ENCODE peak calls at places on chromosomes 11 and 22, in ten cellular contexts. One of them, this sample, is unnamed.

GRCh38 chr11:117837070-117837776 is 12.7 kb upstream of the FXYD2 start:
- DNase-seq in cerebellum: no peak
- DNase-seq in activated naive CD8-positive, alpha-beta T cell treated with anti-CD3 and anti-CD28 coated beads for 36 hours: no peak
- DNase-seq in G401: no peak
- DNase-seq in AG09309: no peak
- DNase-seq in SK-N-SH: no peak
- DNase-seq in Right ventricle myocardium inferior: peak
- DNase-seq in right atrium auricular region: peak
- DNase-seq in EH: no peak
- DNase-seq in SW480: no peak
- DNase-seq in this sample: no peak

GRCh38 chr11:68014157-68014965 is 4.2 kb downstream of the ALDH3B1 start:
- DNase-seq in cerebellum: no peak
- DNase-seq in AG09309: peak
- DNase-seq in SK-N-SH: no peak
- DNase-seq in SW480: peak
- DNase-seq in right atrium auricular region: no peak
- DNase-seq in G401: no peak
- DNase-seq in activated naive CD8-positive, alpha-beta T cell treated with anti-CD3 and anti-CD28 coated beads for 36 hours: no peak
- DNase-seq in Right ventricle myocardium inferior: no peak
- DNase-seq in EH: peak
- DNase-seq in this sample: peak

GRCh38 chr11:66011239-66011784 is 496 bp upstream of the CST6 start:
- DNase-seq in Right ventricle myocardium inferior: no peak
- DNase-seq in SW480: peak
- DNase-seq in activated naive CD8-positive, alpha-beta T cell treated with anti-CD3 and anti-CD28 coated beads for 36 hours: no peak
- DNase-seq in EH: peak
- DNase-seq in G401: no peak
- DNase-seq in SK-N-SH: no peak
- DNase-seq in AG09309: no peak
- DNase-seq in right atrium auricular region: no peak
- DNase-seq in cerebellum: no peak
- DNase-seq in this sample: peak

GRCh38 chr22:43260818-43261217 is 73.9 kb upstream of the TTLL12 start:
- DNase-seq in SK-N-SH: no peak
- DNase-seq in Right ventricle myocardium inferior: no peak
- DNase-seq in cerebellum: peak
- DNase-seq in SW480: no peak
- DNase-seq in G401: peak
- DNase-seq in activated naive CD8-positive, alpha-beta T cell treated with anti-CD3 and anti-CD28 coated beads for 36 hours: no peak
- DNase-seq in EH: no peak
- DNase-seq in AG09309: no peak
- DNase-seq in right atrium auricular region: no peak
- DNase-seq in this sample: peak

GRCh38 chr11:109851780-109852390 is 241.3 kb upstream of the ZC3H12C start:
- DNase-seq in cerebellum: no peak
- DNase-seq in activated naive CD8-positive, alpha-beta T cell treated with anti-CD3 and anti-CD28 coated beads for 36 hours: no peak
- DNase-seq in AG09309: no peak
- DNase-seq in right atrium auricular region: no peak
- DNase-seq in SW480: no peak
- DNase-seq in EH: no peak
- DNase-seq in G401: no peak
- DNase-seq in Right ventricle myocardium inferior: no peak
- DNase-seq in SK-N-SH: no peak
- DNase-seq in this sample: no peak

GRCh38 chr11:7677071-7677470 is 3.8 kb upstream of the CYB5R2 start:
- DNase-seq in right atrium auricular region: no peak
- DNase-seq in EH: peak
- DNase-seq in G401: no peak
- DNase-seq in activated naive CD8-positive, alpha-beta T cell treated with anti-CD3 and anti-CD28 coated beads for 36 hours: no peak
- DNase-seq in SW480: no peak
- DNase-seq in Right ventricle myocardium inferior: no peak
- DNase-seq in cerebellum: no peak
- DNase-seq in SK-N-SH: no peak
- DNase-seq in AG09309: peak
- DNase-seq in this sample: peak

GRCh38 chr11:7597620-7598019 is 75.7 kb downstream of the CYB5R2 start:
- DNase-seq in activated naive CD8-positive, alpha-beta T cell treated with anti-CD3 and anti-CD28 coated beads for 36 hours: no peak
- DNase-seq in SW480: no peak
- DNase-seq in SK-N-SH: no peak
- DNase-seq in right atrium auricular region: no peak
- DNase-seq in cerebellum: no peak
- DNase-seq in AG09309: no peak
- DNase-seq in EH: no peak
- DNase-seq in Right ventricle myocardium inferior: no peak
- DNase-seq in G401: no peak
- DNase-seq in this sample: no peak

GRCh38 chr11:6413791-6414231 is 5.1 kb downstream of the APBB1 start:
- DNase-seq in SW480: no peak
- DNase-seq in AG09309: no peak
- DNase-seq in EH: peak
- DNase-seq in G401: peak
- DNase-seq in cerebellum: no peak
- DNase-seq in activated naive CD8-positive, alpha-beta T cell treated with anti-CD3 and anti-CD28 coated beads for 36 hours: peak
- DNase-seq in SK-N-SH: no peak
- DNase-seq in Right ventricle myocardium inferior: no peak
- DNase-seq in right atrium auricular region: no peak
- DNase-seq in this sample: no peak

GRCh38 chr11:110777765-110778164 is 65.5 kb upstream of the ARHGAP20 start:
- DNase-seq in cerebellum: no peak
- DNase-seq in Right ventricle myocardium inferior: no peak
- DNase-seq in EH: peak
- DNase-seq in G401: no peak
- DNase-seq in activated naive CD8-positive, alpha-beta T cell treated with anti-CD3 and anti-CD28 coated beads for 36 hours: no peak
- DNase-seq in AG09309: no peak
- DNase-seq in SK-N-SH: no peak
- DNase-seq in right atrium auricular region: no peak
- DNase-seq in SW480: no peak
- DNase-seq in this sample: peak

GRCh38 chr11:120554771-120555432 is 43.4 kb downstream of the GRIK4 start:
- DNase-seq in SW480: no peak
- DNase-seq in SK-N-SH: peak
- DNase-seq in right atrium auricular region: no peak
- DNase-seq in EH: peak
- DNase-seq in G401: no peak
- DNase-seq in activated naive CD8-positive, alpha-beta T cell treated with anti-CD3 and anti-CD28 coated beads for 36 hours: no peak
- DNase-seq in AG09309: no peak
- DNase-seq in cerebellum: no peak
- DNase-seq in Right ventricle myocardium inferior: no peak
- DNase-seq in this sample: no peak

GRCh38 chr11:35688023-35688422 is 25.4 kb downstream of the TRIM44 start:
- DNase-seq in right atrium auricular region: no peak
- DNase-seq in Right ventricle myocardium inferior: no peak
- DNase-seq in SW480: no peak
- DNase-seq in G401: no peak
- DNase-seq in EH: peak
- DNase-seq in cerebellum: no peak
- DNase-seq in AG09309: no peak
- DNase-seq in activated naive CD8-positive, alpha-beta T cell treated with anti-CD3 and anti-CD28 coated beads for 36 hours: no peak
- DNase-seq in SK-N-SH: no peak
- DNase-seq in this sample: peak

GRCh38 chr11:107821199-107821926 is 37.2 kb downstream of the SLC35F2 start:
- DNase-seq in cerebellum: no peak
- DNase-seq in EH: peak
- DNase-seq in right atrium auricular region: no peak
- DNase-seq in Right ventricle myocardium inferior: no peak
- DNase-seq in SK-N-SH: no peak
- DNase-seq in SW480: no peak
- DNase-seq in activated naive CD8-positive, alpha-beta T cell treated with anti-CD3 and anti-CD28 coated beads for 36 hours: no peak
- DNase-seq in G401: no peak
- DNase-seq in AG09309: no peak
- DNase-seq in this sample: no peak

This sample was measured in brain microvascular endothelial cell.